ENCODE peak calls at places on chromosome 5, in four cellular contexts. B is aorta, E is left ventricle myocardium inferior, G is frontal cortex. U is an unnamed sample.

GRCh38 chr5:126675338-126675737 is 74.6 kb downstream of the PHAX start:
- DNase-seq in B (no peak), E (no peak), G (no peak), U (no peak)

GRCh38 chr5:169595172-169595820 is 11.7 kb downstream of the SPDL1 start:
- DNase-seq in B (no peak), E (no peak), G (no peak), U (no peak)

GRCh38 chr5:103435136-103435914 is 127.3 kb downstream of the NUDT12 start:
- DNase-seq in B (no peak), E (no peak), G (no peak), U (no peak)

GRCh38 chr5:95664204-95664786 is 17.7 kb downstream of the RFESD start:
- DNase-seq in B (no peak), E (no peak), G (no peak), U (no peak)

GRCh38 chr5:133926960-133927615 is 41.3 kb downstream of the C5orf15 start:
- DNase-seq in B (no peak), E (no peak), G (no peak), U (no peak)

GRCh38 chr5:61286446-61287132 is 45.5 kb upstream of the ZSWIM6 start:
- DNase-seq in B (no peak), E (no peak), G (no peak), U (no peak)

GRCh38 chr5:180208435-180209081 is 453 bp downstream of the RASGEF1C start:
- DNase-seq in B (no peak), E (no peak), G (peak), U (no peak)

GRCh38 chr5:32223972-32224608 is 50.0 kb upstream of the GOLPH3 start:
- DNase-seq in B (no peak), E (no peak), G (no peak), U (no peak)

GRCh38 chr5:8814081-8814480 is 731.8 kb downstream of the SEMA5A start:
- DNase-seq in B (no peak), E (no peak), G (no peak), U (no peak)

GRCh38 chr5:40240111-40240510 is 439.6 kb upstream of the PTGER4 start:
- DNase-seq in B (no peak), E (no peak), G (no peak), U (no peak)

GRCh38 chr5:43615445-43616184 is 12.6 kb downstream of the NNT start:
- DNase-seq in B (no peak), E (no peak), G (no peak), U (no peak)